ENCODE peak calls at places on chromosomes 2 and 18, in eight cellular contexts. One of them, this sample, is unnamed. For H3K4me1, the result is how much of the 10 kb centered on the place peaks cover.

GRCh38 chr2:39733070-39733674 is 45.9 kb downstream of the THUMPD2 start:
- DNase-seq in uterus: no peak
- DNase-seq in SJSA1: no peak
- DNase-seq in right lobe of liver: no peak
- DNase-seq in PC-3: no peak
- DNase-seq in CD8-positive, alpha-beta memory T cell: no peak
- DNase-seq in spleen: no peak
- DNase-seq in cardiac muscle cell: no peak
- DNase-seq in this sample: no peak

GRCh38 chr18:59927246-59927825 is 27.5 kb downstream of the PMAIP1 start:
- DNase-seq in right lobe of liver: no peak
- DNase-seq in PC-3: no peak
- DNase-seq in uterus: no peak
- DNase-seq in spleen: no peak
- DNase-seq in cardiac muscle cell: no peak
- DNase-seq in CD8-positive, alpha-beta memory T cell: no peak
- DNase-seq in SJSA1: no peak
- DNase-seq in this sample: no peak

GRCh38 chr2:176096243-176096985 is 3.2 kb upstream of the HOXD12 start:
- DNase-seq in PC-3: peak
- DNase-seq in CD8-positive, alpha-beta memory T cell: no peak
- DNase-seq in SJSA1: no peak
- DNase-seq in spleen: no peak
- DNase-seq in cardiac muscle cell: no peak
- DNase-seq in right lobe of liver: no peak
- DNase-seq in uterus: no peak
- DNase-seq in this sample: no peak

GRCh38 chr2:229861431-229861830 is 60.4 kb downstream of the TRIP12 start:
- DNase-seq in PC-3: no peak
- DNase-seq in CD8-positive, alpha-beta memory T cell: no peak
- DNase-seq in cardiac muscle cell: no peak
- DNase-seq in SJSA1: no peak
- DNase-seq in uterus: no peak
- DNase-seq in right lobe of liver: no peak
- DNase-seq in spleen: no peak
- DNase-seq in this sample: no peak

GRCh38 chr2:30721668-30722647 is 85.3 kb downstream of the CAPN13 start:
- DNase-seq in PC-3: no peak
- DNase-seq in cardiac muscle cell: no peak
- DNase-seq in SJSA1: no peak
- DNase-seq in CD8-positive, alpha-beta memory T cell: no peak
- DNase-seq in uterus: no peak
- DNase-seq in spleen: peak
- DNase-seq in right lobe of liver: no peak
- DNase-seq in this sample: no peak

GRCh38 chr2:52264488-52264887 is 1232.6 kb upstream of the NRXN1 start:
- DNase-seq in SJSA1: no peak
- DNase-seq in cardiac muscle cell: no peak
- DNase-seq in spleen: no peak
- DNase-seq in uterus: no peak
- DNase-seq in right lobe of liver: no peak
- DNase-seq in PC-3: no peak
- DNase-seq in CD8-positive, alpha-beta memory T cell: no peak
- DNase-seq in this sample: no peak

GRCh38 chr2:174492963-174493431 is 6.2 kb upstream of the GPR155 start:
- DNase-seq in spleen: peak
- DNase-seq in uterus: no peak
- DNase-seq in SJSA1: no peak
- DNase-seq in cardiac muscle cell: no peak
- DNase-seq in CD8-positive, alpha-beta memory T cell: peak
- DNase-seq in right lobe of liver: no peak
- DNase-seq in PC-3: no peak
- DNase-seq in this sample: peak

GRCh38 chr2:67389286-67389685 is 7.8 kb upstream of the ETAA1 start:
- DNase-seq in CD8-positive, alpha-beta memory T cell: no peak
- DNase-seq in uterus: no peak
- DNase-seq in PC-3: peak
- DNase-seq in spleen: no peak
- DNase-seq in right lobe of liver: no peak
- DNase-seq in cardiac muscle cell: no peak
- DNase-seq in SJSA1: peak
- DNase-seq in this sample: no peak

GRCh38 chr2:171522804-171523338 is 597 bp downstream of the CYBRD1 start:
- DNase-seq in CD8-positive, alpha-beta memory T cell: no peak
- DNase-seq in SJSA1: peak
- DNase-seq in PC-3: no peak
- DNase-seq in spleen: peak
- DNase-seq in uterus: no peak
- DNase-seq in right lobe of liver: peak
- DNase-seq in cardiac muscle cell: peak
- DNase-seq in this sample: no peak

GRCh38 chr2:126996378-126996699 is 97.6 kb downstream of the TEX51 start:
- DNase-seq in cardiac muscle cell: no peak
- DNase-seq in right lobe of liver: no peak
- DNase-seq in CD8-positive, alpha-beta memory T cell: no peak
- DNase-seq in PC-3: no peak
- DNase-seq in spleen: no peak
- DNase-seq in uterus: no peak
- DNase-seq in SJSA1: no peak
- DNase-seq in this sample: no peak

GRCh38 chr2:187982668-187983067 is 309.0 kb upstream of the GULP1 start:
- DNase-seq in spleen: no peak
- DNase-seq in CD8-positive, alpha-beta memory T cell: no peak
- DNase-seq in uterus: no peak
- DNase-seq in cardiac muscle cell: no peak
- DNase-seq in PC-3: peak
- DNase-seq in right lobe of liver: no peak
- DNase-seq in SJSA1: no peak
- DNase-seq in this sample: no peak

GRCh38 chr2:46490521-46491141 is 11.3 kb downstream of the TMEM247 start:
- DNase-seq in SJSA1: no peak
- DNase-seq in spleen: peak
- DNase-seq in right lobe of liver: peak
- DNase-seq in PC-3: no peak
- DNase-seq in CD8-positive, alpha-beta memory T cell: no peak
- DNase-seq in uterus: peak
- DNase-seq in cardiac muscle cell: peak
- DNase-seq in this sample: no peak

GRCh38 chr2:203799905-203800304 is 67.7 kb upstream of the CTLA4 start:
- DNase-seq in uterus: no peak
- DNase-seq in CD8-positive, alpha-beta memory T cell: no peak
- DNase-seq in spleen: no peak
- DNase-seq in PC-3: no peak
- DNase-seq in cardiac muscle cell: no peak
- DNase-seq in right lobe of liver: no peak
- DNase-seq in SJSA1: no peak
- DNase-seq in this sample: no peak

DNA sequence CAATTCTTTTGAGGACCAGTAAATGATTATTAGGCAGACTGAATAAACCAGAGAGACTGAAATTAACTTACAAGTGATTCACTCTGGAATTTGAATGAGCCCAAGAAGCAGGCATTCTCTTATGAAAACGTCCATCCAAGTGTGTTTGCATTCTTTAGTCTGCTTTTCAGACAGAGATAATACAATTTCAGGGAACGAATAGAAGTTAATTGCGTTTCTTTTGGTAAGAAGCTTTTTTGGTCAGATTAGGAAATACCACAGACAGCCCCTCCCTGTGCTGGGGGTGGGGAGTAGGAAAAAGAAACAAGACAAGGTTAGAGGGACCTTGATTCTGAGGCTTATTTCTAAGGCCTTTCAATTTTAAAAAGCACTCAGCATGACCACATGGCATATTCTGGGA is 874.4 kb downstream of the SUCLG1 start:
- DNase-seq in uterus: no peak
- DNase-seq in cardiac muscle cell: no peak
- DNase-seq in SJSA1: no peak
- DNase-seq in CD8-positive, alpha-beta memory T cell: no peak
- DNase-seq in spleen: no peak
- DNase-seq in PC-3: no peak
- DNase-seq in right lobe of liver: no peak
- DNase-seq in this sample: no peak
- H3K27ac ChIP-seq in uterus: no peak
- H3K27ac ChIP-seq in cardiac muscle cell: no peak
- H3K27ac ChIP-seq in SJSA1: no peak
- H3K27ac ChIP-seq in CD8-positive, alpha-beta memory T cell: no peak
- H3K27ac ChIP-seq in spleen: peak
- H3K27ac ChIP-seq in PC-3: no peak
- H3K27ac ChIP-seq in right lobe of liver: no peak
- H3K27ac ChIP-seq in this sample: no peak

GRCh38 chr2:111167238-111168162 is 46.8 kb downstream of the BCL2L11 start:
- DNase-seq in cardiac muscle cell: no peak
- DNase-seq in uterus: no peak
- DNase-seq in SJSA1: no peak
- DNase-seq in CD8-positive, alpha-beta memory T cell: no peak
- DNase-seq in spleen: no peak
- DNase-seq in PC-3: no peak
- DNase-seq in right lobe of liver: no peak
- DNase-seq in this sample: no peak

GRCh38 chr2:111162718-111163331 is 42.1 kb downstream of the BCL2L11 start:
- DNase-seq in PC-3: no peak
- DNase-seq in spleen: no peak
- DNase-seq in cardiac muscle cell: no peak
- DNase-seq in right lobe of liver: no peak
- DNase-seq in SJSA1: no peak
- DNase-seq in CD8-positive, alpha-beta memory T cell: no peak
- DNase-seq in uterus: no peak
- DNase-seq in this sample: no peak

GRCh38 chr2:111164078-111164477 is 43.4 kb downstream of the BCL2L11 start:
- DNase-seq in PC-3: no peak
- DNase-seq in SJSA1: no peak
- DNase-seq in cardiac muscle cell: no peak
- DNase-seq in uterus: no peak
- DNase-seq in right lobe of liver: no peak
- DNase-seq in spleen: no peak
- DNase-seq in CD8-positive, alpha-beta memory T cell: no peak
- DNase-seq in this sample: no peak

GRCh38 chr2:111166115-111166514 is 45.4 kb downstream of the BCL2L11 start:
- DNase-seq in CD8-positive, alpha-beta memory T cell: no peak
- DNase-seq in right lobe of liver: no peak
- DNase-seq in uterus: no peak
- DNase-seq in spleen: no peak
- DNase-seq in cardiac muscle cell: no peak
- DNase-seq in PC-3: no peak
- DNase-seq in SJSA1: no peak
- DNase-seq in this sample: no peak

DNA sequence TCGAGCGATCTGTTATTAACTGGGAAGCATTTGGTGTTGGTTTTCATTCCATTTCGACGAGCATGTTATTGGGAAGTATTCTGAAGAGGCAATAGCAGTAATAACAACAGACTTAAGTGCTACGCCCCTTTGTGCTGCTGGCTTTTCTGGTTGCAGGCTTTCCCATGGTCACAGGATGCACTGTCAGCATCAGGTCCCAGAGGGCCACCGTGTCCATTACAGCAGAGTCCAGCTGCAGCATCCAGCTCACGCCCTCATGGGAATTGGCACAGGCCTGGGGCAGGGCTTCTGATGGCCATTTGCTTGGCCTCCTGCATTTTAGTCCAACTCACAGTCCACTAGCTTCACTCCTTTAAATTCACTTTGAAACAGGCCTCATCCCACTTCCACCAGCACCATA is 44.4 kb downstream of the BCL2L11 start:
- DNase-seq in CD8-positive, alpha-beta memory T cell: no peak
- DNase-seq in right lobe of liver: no peak
- DNase-seq in PC-3: no peak
- DNase-seq in SJSA1: no peak
- DNase-seq in spleen: no peak
- DNase-seq in uterus: peak
- DNase-seq in cardiac muscle cell: no peak
- DNase-seq in this sample: no peak
- H3K4me1 ChIP-seq in CD8-positive, alpha-beta memory T cell: under half
- H3K4me1 ChIP-seq in right lobe of liver: under half
- H3K4me1 ChIP-seq in PC-3: under half
- H3K4me1 ChIP-seq in SJSA1: under half
- H3K4me1 ChIP-seq in spleen: under half
- H3K4me1 ChIP-seq in uterus: under half
- H3K4me1 ChIP-seq in cardiac muscle cell: under half
- H3K4me1 ChIP-seq in this sample: under half

DNA sequence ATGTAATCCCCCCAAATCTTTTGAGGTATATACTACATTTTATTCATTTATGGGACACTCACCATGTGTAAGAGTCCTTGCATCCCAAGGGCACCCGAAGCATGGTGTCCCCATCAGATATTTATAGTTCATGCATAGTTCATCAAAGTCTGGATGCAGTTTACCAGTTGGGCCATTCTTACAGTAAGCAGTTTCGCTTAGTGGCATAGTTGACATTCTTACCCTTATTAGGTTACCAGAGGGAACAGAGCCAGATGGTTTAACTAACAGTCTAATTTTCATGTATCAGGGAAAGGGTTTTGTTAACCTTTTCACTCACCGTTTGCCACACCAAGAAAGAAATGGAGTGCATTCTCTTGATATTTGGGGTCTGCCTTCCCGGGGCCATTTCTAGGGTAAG is 7.1 kb downstream of the ZNF407 start:
- DNase-seq in SJSA1: peak
- DNase-seq in uterus: no peak
- DNase-seq in right lobe of liver: no peak
- DNase-seq in PC-3: no peak
- DNase-seq in spleen: no peak
- DNase-seq in CD8-positive, alpha-beta memory T cell: no peak
- DNase-seq in cardiac muscle cell: peak
- DNase-seq in this sample: no peak
- H3K27ac ChIP-seq in SJSA1: peak
- H3K27ac ChIP-seq in uterus: no peak
- H3K27ac ChIP-seq in right lobe of liver: no peak
- H3K27ac ChIP-seq in PC-3: no peak
- H3K27ac ChIP-seq in spleen: no peak
- H3K27ac ChIP-seq in CD8-positive, alpha-beta memory T cell: no peak
- H3K27ac ChIP-seq in cardiac muscle cell: peak
- H3K27ac ChIP-seq in this sample: no peak

GRCh38 chr2:233456111-233456510 is 101.8 kb downstream of the DGKD start:
- DNase-seq in PC-3: no peak
- DNase-seq in CD8-positive, alpha-beta memory T cell: no peak
- DNase-seq in cardiac muscle cell: no peak
- DNase-seq in right lobe of liver: peak
- DNase-seq in SJSA1: no peak
- DNase-seq in spleen: peak
- DNase-seq in uterus: no peak
- DNase-seq in this sample: no peak

GRCh38 chr2:233455491-233455890 is 101.2 kb downstream of the DGKD start:
- DNase-seq in spleen: peak
- DNase-seq in CD8-positive, alpha-beta memory T cell: no peak
- DNase-seq in right lobe of liver: peak
- DNase-seq in uterus: no peak
- DNase-seq in SJSA1: no peak
- DNase-seq in PC-3: no peak
- DNase-seq in cardiac muscle cell: no peak
- DNase-seq in this sample: no peak

GRCh38 chr2:233453111-233453915 is 99.0 kb downstream of the DGKD start:
- DNase-seq in uterus: no peak
- DNase-seq in spleen: peak
- DNase-seq in right lobe of liver: peak
- DNase-seq in SJSA1: no peak
- DNase-seq in CD8-positive, alpha-beta memory T cell: no peak
- DNase-seq in PC-3: no peak
- DNase-seq in cardiac muscle cell: no peak
- DNase-seq in this sample: no peak

GRCh38 chr2:233453916-233454315 is 99.6 kb downstream of the DGKD start:
- DNase-seq in uterus: no peak
- DNase-seq in SJSA1: no peak
- DNase-seq in spleen: peak
- DNase-seq in cardiac muscle cell: no peak
- DNase-seq in PC-3: no peak
- DNase-seq in right lobe of liver: peak
- DNase-seq in CD8-positive, alpha-beta memory T cell: no peak
- DNase-seq in this sample: no peak

GRCh38 chr2:233455006-233455405 is 100.7 kb downstream of the DGKD start:
- DNase-seq in CD8-positive, alpha-beta memory T cell: no peak
- DNase-seq in cardiac muscle cell: no peak
- DNase-seq in PC-3: no peak
- DNase-seq in spleen: peak
- DNase-seq in uterus: no peak
- DNase-seq in right lobe of liver: peak
- DNase-seq in SJSA1: no peak
- DNase-seq in this sample: no peak
- H3K4me1 ChIP-seq in CD8-positive, alpha-beta memory T cell: under half
- H3K4me1 ChIP-seq in cardiac muscle cell: under half
- H3K4me1 ChIP-seq in PC-3: under half
- H3K4me1 ChIP-seq in spleen: under half
- H3K4me1 ChIP-seq in uterus: under half
- H3K4me1 ChIP-seq in right lobe of liver: under half
- H3K4me1 ChIP-seq in SJSA1: under half
- H3K4me1 ChIP-seq in this sample: under half